ENCODE peak calls at places on chromosomes 11 and 22, in six cellular contexts. Q is NCI-H1417 treated with DMSO at 0.1 percent for 48 hours; W is smooth muscle cell of the brain vasculature; T is stimulated activated CD4-positive, alpha-beta T cell treated with anti-CD3 and anti-CD28 coated beads, Interleukin-1b, Interleukin-23, amount 100 ng/mL, for 4 hours; O is iris pigment epithelial cell; P is endothelial cell. N is an unnamed sample.

GRCh38 chr11:110524227-110524626 is 94.5 kb downstream of the FDX1 start:
- DNase-seq in Q (no peak), W (no peak), T (no peak), O (peak), P (no peak), N (no peak)

GRCh38 chr22:25054943-25055511 is 102.5 kb downstream of the KIAA1671 start:
- DNase-seq in Q (no peak), W (no peak), T (no peak), O (no peak), P (no peak), N (no peak)

GRCh38 chr11:73267122-73267846 is 4.9 kb upstream of the P2RY6 start:
- DNase-seq in Q (no peak), W (no peak), T (no peak), O (no peak), P (no peak), N (no peak)

GRCh38 chr11:75797116-75797515 is 17.9 kb upstream of the UVRAG start:
- DNase-seq in Q (no peak), W (no peak), T (no peak), O (no peak), P (no peak), N (no peak)

GRCh38 chr11:118263694-118264567 is at the start of gene MPZL2:
- DNase-seq in Q (no peak), W (no peak), T (peak), O (no peak), P (peak), N (no peak)

GRCh38 chr22:49307870-49308269 is 519.8 kb downstream of the BRD1 start:
- DNase-seq in Q (no peak), W (no peak), T (no peak), O (no peak), P (peak), N (no peak)

GRCh38 chr11:10807629-10808552 is 835 bp downstream of the EIF4G2 start:
- DNase-seq in Q (no peak), W (no peak), T (peak), O (peak), P (peak), N (peak)

GRCh38 chr22:22035203-22035602 is 52.6 kb upstream of the TOP3B start:
- DNase-seq in Q (no peak), W (no peak), T (no peak), O (no peak), P (no peak), N (no peak)

GRCh38 chr11:61950035-61950547 is at the start of gene BEST1:
- DNase-seq in Q (no peak), W (no peak), T (no peak), O (no peak), P (no peak), N (no peak)

GRCh38 chr11:62242021-62242420 is at the start of gene SCGB1D2:
- DNase-seq in Q (peak), W (no peak), T (no peak), O (no peak), P (no peak), N (no peak)

GRCh38 chr11:121722431-121723256 is 269.9 kb upstream of the SORL1-AS1 start:
- DNase-seq in Q (peak), W (peak), T (no peak), O (peak), P (peak), N (no peak)

GRCh38 chr11:57641426-57641825 is 8.3 kb downstream of the YPEL4 start:
- DNase-seq in Q (no peak), W (no peak), T (no peak), O (peak), P (no peak), N (peak)

GRCh38 chr11:114088836-114089235 is 29.3 kb downstream of the ZBTB16 start:
- DNase-seq in Q (no peak), W (no peak), T (no peak), O (no peak), P (no peak), N (no peak)

GRCh38 chr11:101974255-101974654 is 57.9 kb upstream of the ANGPTL5 start:
- DNase-seq in Q (peak), W (no peak), T (no peak), O (peak), P (no peak), N (peak)

GRCh38 chr11:126411971-126412381 is 56.5 kb downstream of the ST3GAL4 start:
- DNase-seq in Q (no peak), W (no peak), T (no peak), O (no peak), P (no peak), N (no peak)

GRCh38 chr11:100512475-100512874 is 174.6 kb upstream of the ARHGAP42 start:
- DNase-seq in Q (peak), W (no peak), T (no peak), O (peak), P (no peak), N (no peak)

GRCh38 chr11:65611758-65612603 is 2.0 kb downstream of the MAP3K11 start:
- DNase-seq in Q (no peak), W (no peak), T (no peak), O (peak), P (peak), N (no peak)

GRCh38 chr11:10779086-10779485 is 28.0 kb downstream of the CTR9 start:
- DNase-seq in Q (no peak), W (no peak), T (no peak), O (no peak), P (no peak), N (no peak)

GRCh38 chr11:72144807-72145565 is 9.5 kb downstream of the FOLR3 start:
- DNase-seq in Q (no peak), W (no peak), T (no peak), O (peak), P (no peak), N (no peak)

GRCh38 chr11:120040136-120040840 is 97.6 kb downstream of the TRIM29 start:
- DNase-seq in Q (no peak), W (no peak), T (no peak), O (no peak), P (no peak), N (no peak)

GRCh38 chr11:104973616-104974015 is 5.2 kb upstream of the CASP4 start:
- DNase-seq in Q (no peak), W (no peak), T (no peak), O (no peak), P (no peak), N (no peak)

GRCh38 chr11:64598797-64599697 is 8.0 kb downstream of the SLC22A12 start:
- DNase-seq in Q (no peak), W (no peak), T (no peak), O (no peak), P (no peak), N (no peak)

GRCh38 chr11:92717240-92717639 is 252.2 kb upstream of the MTNR1B start:
- DNase-seq in Q (no peak), W (no peak), T (no peak), O (no peak), P (no peak), N (no peak)

GRCh38 chr22:46563381-46564083 is 26.1 kb upstream of the CELSR1 start:
- DNase-seq in Q (no peak), W (no peak), T (peak), O (peak), P (peak), N (no peak)

GRCh38 chr22:31177420-31178162 is 17.6 kb downstream of the RNF185 start:
- DNase-seq in Q (no peak), W (no peak), T (no peak), O (peak), P (no peak), N (peak)

GRCh38 chr22:39144101-39144815 is 8.2 kb downstream of the CBX7 start:
- DNase-seq in Q (no peak), W (no peak), T (peak), O (peak), P (no peak), N (no peak)

GRCh38 chr11:62881579-62882427 is 1.1 kb downstream of the SLC3A2 start:
- DNase-seq in Q (peak), W (peak), T (peak), O (peak), P (peak), N (peak)

GRCh38 chr11:2892215-2893020 is 6.8 kb upstream of the CDKN1C start:
- DNase-seq in Q (peak), W (no peak), T (peak), O (peak), P (peak), N (no peak)

GRCh38 chr22:38720350-38720749 is 14.6 kb downstream of the GTPBP1 start:
- DNase-seq in Q (no peak), W (no peak), T (no peak), O (no peak), P (no peak), N (no peak)

GRCh38 chr22:30348395-30348794 is 8.3 kb downstream of the SF3A1 start:
- DNase-seq in Q (no peak), W (no peak), T (no peak), O (no peak), P (no peak), N (no peak)

GRCh38 chr11:17714356-17714854 is 5.0 kb upstream of the MYOD1 start:
- DNase-seq in Q (no peak), W (no peak), T (no peak), O (no peak), P (no peak), N (no peak)

GRCh38 chr11:101686514-101686913 is 102.7 kb upstream of the TRPC6 start:
- DNase-seq in Q (no peak), W (peak), T (no peak), O (peak), P (no peak), N (no peak)

GRCh38 chr22:39960791-39961746 is 872 bp downstream of the TMA7B start:
- DNase-seq in Q (no peak), W (peak), T (peak), O (peak), P (no peak), N (no peak)

GRCh38 chr11:16043617-16044016 is 312.7 kb downstream of the SOX6 start:
- DNase-seq in Q (no peak), W (no peak), T (no peak), O (no peak), P (no peak), N (no peak)

GRCh38 chr11:22792497-22792896 is 37.1 kb downstream of the SVIP start:
- DNase-seq in Q (no peak), W (peak), T (no peak), O (peak), P (no peak), N (peak)

GRCh38 chr11:108606495-108607160 is 13.1 kb upstream of the EXPH5 start:
- DNase-seq in Q (no peak), W (peak), T (no peak), O (peak), P (no peak), N (no peak)

GRCh38 chr11:124870430-124870829 is 5.2 kb downstream of the ROBO3 start:
- DNase-seq in Q (no peak), W (no peak), T (no peak), O (no peak), P (no peak), N (no peak)

GRCh38 chr22:21802056-21802455 is 65.4 kb downstream of the MAPK1 start:
- DNase-seq in Q (no peak), W (no peak), T (no peak), O (peak), P (no peak), N (no peak)

GRCh38 chr22:46578251-46578823 is 40.9 kb upstream of the CELSR1 start:
- DNase-seq in Q (no peak), W (no peak), T (no peak), O (no peak), P (no peak), N (no peak)

GRCh38 chr11:34425863-34426262 is 12.9 kb upstream of the CAT start:
- DNase-seq in Q (no peak), W (no peak), T (no peak), O (peak), P (no peak), N (no peak)